ENCODE peak calls at places on chromosome 3, in four cellular contexts. T is PC-3, B is lower lobe of right lung, E is OCI-LY7. W is an unnamed sample.

GRCh38 chr3:144114767-144115166 is 143.1 kb downstream of the DIPK2A start:
- DNase-seq in T (peak; percentile 5), B (no peak), E (no peak), W (no peak)

GRCh38 chr3:41258239-41258800 is 59.0 kb downstream of the CTNNB1 start:
- DNase-seq in T (no peak), B (no peak), E (no peak), W (no peak)

GRCh38 chr3:195240171-195240701 is 30.7 kb downstream of the XXYLT1 start:
- DNase-seq in T (no peak), E (no peak), B (peak; percentile 44), W (peak; percentile 65)

GRCh38 chr3:150925751-150926201 is 20.5 kb upstream of the MINDY4B start:
- DNase-seq in T (peak; percentile 61), B (peak; percentile 57), E (peak; percentile 47), W (peak; percentile 75)

GRCh38 chr3:74066456-74066855 is 441.7 kb upstream of the PDZRN3 start:
- DNase-seq in B (no peak), E (no peak), T (no peak), W (no peak)

GRCh38 chr3:38627956-38628355 is 21.5 kb downstream of the SCN5A start:
- DNase-seq in T (peak; percentile 45), E (peak; percentile 24), B (no peak), W (no peak)

GRCh38 chr3:49713336-49714105 is 6.0 kb downstream of the AMIGO3 start:
- DNase-seq in T (no peak), E (no peak), B (no peak), W (peak; percentile 65)

GRCh38 chr3:193560870-193561269 is 6.2 kb upstream of the ATP13A4 start:
- DNase-seq in E (no peak), B (no peak), T (no peak), W (no peak)

GRCh38 chr3:138329127-138329983 is at the start of gene NME9:
- DNase-seq in B (peak; percentile 94), T (peak; percentile 75), E (peak; percentile 88), W (peak; percentile 94)
- H3K27ac ChIP-seq in B (peak within 1 kb of the TSS; percentile 54), T (no peak within 1 kb of the TSS), E (no peak within 1 kb of the TSS), W (peak within 1 kb of the TSS; percentile 66)

GRCh38 chr3:70833510-70833835 is 521.0 kb upstream of the MDFIC2 start:
- DNase-seq in E (no peak), T (no peak), B (no peak), W (no peak)
- TF ChIP-seq CTCF in E (no peak), T (no peak), B (no peak), W (no peak)

GRCh38 chr3:93934366-93935046 is 39.2 kb downstream of the PROS1 start:
- DNase-seq in T (no peak), B (no peak), E (no peak), W (no peak)

GRCh38 chr3:93931597-93932229 is 42.0 kb downstream of the PROS1 start:
- DNase-seq in T (no peak), E (no peak), B (no peak), W (no peak)

DNA sequence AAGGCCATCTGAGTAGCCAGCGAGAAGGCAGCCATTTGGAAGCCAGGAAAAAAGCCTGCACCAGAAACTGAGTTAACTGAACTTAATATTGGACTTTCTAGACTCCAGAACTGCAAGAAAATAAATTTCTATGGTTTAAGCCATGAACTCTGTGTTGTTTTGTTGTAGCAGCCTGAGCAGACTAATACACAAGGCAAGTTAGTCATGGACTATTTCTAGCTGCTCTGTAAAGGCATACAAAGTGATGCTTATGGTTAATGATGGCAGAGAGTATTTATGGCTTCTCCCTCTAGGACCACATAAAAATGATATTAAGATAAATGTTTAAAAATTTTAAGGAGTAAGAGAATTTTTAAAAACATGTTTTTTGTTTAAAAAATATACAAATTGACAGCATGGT is 37.1 kb downstream of the PROS1 start:
- DNase-seq in E (no peak), B (no peak), T (no peak), W (no peak)
- H3K9me3 ChIP-seq in E (no peaks in the 10 kb centered on the region), B (no peaks in the 10 kb centered on the region), T (no peaks in the 10 kb centered on the region), W (no peaks in the 10 kb centered on the region)

GRCh38 chr3:44478606-44479094 is 1.2 kb upstream of the ZNF445 start:
- DNase-seq in B (no peak), E (no peak), T (no peak), W (no peak)

GRCh38 chr3:44476963-44477311 is 533 bp downstream of the ZNF445 start:
- DNase-seq in B (no peak), T (no peak), E (no peak), W (no peak)

GRCh38 chr3:44478055-44478468 is 592 bp upstream of the ZNF445 start:
- DNase-seq in E (no peak), B (no peak), T (no peak), W (no peak)

GRCh38 chr3:44476181-44476599 is 1.3 kb downstream of the ZNF445 start:
- DNase-seq in E (peak; percentile 21), B (no peak), T (peak; percentile 21), W (no peak)

DNA sequence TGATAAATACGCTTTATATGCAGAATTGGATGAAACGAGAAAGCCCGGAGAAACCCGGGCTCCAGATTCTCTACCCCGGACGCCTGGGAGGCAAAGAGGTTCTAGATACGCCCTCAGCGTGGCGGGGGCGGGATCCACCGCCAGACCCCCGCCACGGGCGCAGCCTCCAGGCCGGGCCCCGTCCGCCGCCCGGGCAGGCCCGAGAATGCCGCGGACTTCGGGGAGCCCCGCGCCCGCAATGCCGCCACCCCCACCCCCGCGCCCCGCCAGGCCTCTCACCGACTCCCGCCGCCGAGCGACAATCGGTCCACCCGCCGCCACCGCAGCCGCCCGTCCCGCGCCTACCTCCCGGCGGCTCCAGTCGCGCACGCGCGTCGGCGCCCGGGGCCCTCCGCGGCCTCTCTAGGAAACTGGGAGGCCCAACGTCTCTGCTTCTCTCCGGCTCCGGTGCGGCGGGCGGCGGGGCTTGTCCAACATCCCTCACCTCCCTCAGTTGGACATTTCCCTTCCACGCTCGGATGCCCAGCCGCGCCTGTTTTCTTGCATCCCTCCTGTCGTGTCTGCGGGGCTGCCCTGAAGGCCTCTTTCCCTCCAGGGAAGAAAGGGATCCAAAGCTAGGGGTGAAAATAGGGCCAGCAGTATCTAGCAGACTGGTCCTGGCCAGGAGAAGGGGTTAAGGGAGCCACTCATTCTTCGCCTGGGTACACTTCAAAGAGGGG is at the start of gene ZNF445:
- DNase-seq in B (peak; percentile 88), E (peak; percentile 67), T (peak; percentile 83), W (peak; percentile 91)
- H3K27ac ChIP-seq in B (peak within 1 kb of the TSS; percentile 76), E (no peak within 1 kb of the TSS), T (no peak within 1 kb of the TSS), W (peak within 1 kb of the TSS; percentile 20)

DNA sequence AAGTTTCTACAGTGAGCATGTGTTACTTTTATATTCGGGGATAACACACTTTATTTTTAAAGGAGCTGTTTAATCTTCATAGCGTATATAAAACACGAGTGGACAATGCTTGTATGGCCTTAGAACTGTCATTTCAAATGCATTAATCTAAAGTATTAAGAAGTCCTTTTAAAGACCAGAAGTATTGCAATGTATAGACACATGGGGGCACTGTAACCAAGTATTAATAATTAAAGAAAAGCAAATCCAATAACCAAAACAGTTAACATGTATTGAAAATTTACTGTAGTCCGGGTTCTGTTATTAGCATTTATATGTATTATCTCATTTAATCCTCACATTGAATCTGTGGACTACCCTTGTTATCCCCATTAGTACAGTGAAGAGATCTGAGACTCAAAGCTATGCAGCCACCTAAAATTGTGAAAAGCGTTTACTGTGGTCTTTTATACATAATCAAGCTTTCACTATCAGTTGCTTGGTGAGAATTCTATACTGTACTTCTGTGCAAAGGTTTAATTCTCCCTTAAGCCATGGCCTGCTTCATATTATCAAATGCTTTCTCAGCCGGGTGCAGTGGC is 10.1 kb downstream of the ARL14 start:
- DNase-seq in E (peak; percentile 21), T (peak; percentile 59), B (no peak), W (no peak)
- TF ChIP-seq CTCF in E (peak; percentile 82), T (peak; percentile 82), B (peak; percentile 35), W (peak; percentile 43)

GRCh38 chr3:44712455-44713075 is at the start of gene ZNF502:
- DNase-seq in B (peak; percentile 89), E (no peak), T (no peak), W (peak; percentile 91)
- H3K9me3 ChIP-seq in B (peaks cover 38% of the 10 kb centered on the region), E (no peaks in the 10 kb centered on the region), T (peaks cover 41% of the 10 kb centered on the region), W (peaks cover 13% of the 10 kb centered on the region)

GRCh38 chr3:72310028-72310987 is 525.4 kb upstream of the PROK2 start:
- DNase-seq in B (no peak), E (peak; percentile 79), T (peak; percentile 31), W (no peak)
- H3K27ac ChIP-seq in B (peak overlapping the region; percentile 60), E (peak overlapping the region; percentile 73), T (no peak overlapping the region), W (peak overlapping the region; percentile 38)

GRCh38 chr3:6994081-6994668 is 133.3 kb downstream of the GRM7 start:
- DNase-seq in B (no peak), T (peak; percentile 11), E (peak; percentile 3), W (no peak)
- TF ChIP-seq CTCF in B (peak; percentile 16), T (peak; percentile 30), E (peak; percentile 52), W (peak; percentile 32)

GRCh38 chr3:110487840-110488239 is 583.8 kb upstream of the NECTIN3 start:
- DNase-seq in T (no peak), E (no peak), B (no peak), W (no peak)

GRCh38 chr3:110479676-110480075 is 591.9 kb upstream of the NECTIN3 start:
- DNase-seq in T (no peak), E (no peak), B (no peak), W (no peak)

GRCh38 chr3:110485389-110485788 is 586.2 kb upstream of the NECTIN3 start:
- DNase-seq in E (no peak), B (no peak), T (peak; percentile 46), W (no peak)
- H3K9me3 ChIP-seq in E (no peaks in the 10 kb centered on the region), B (peaks cover 25% of the 10 kb centered on the region), T (peaks cover 12% of the 10 kb centered on the region), W (peaks cover 3% of the 10 kb centered on the region)

W was measured in upper lobe of right lung.